ENCODE peak calls at places on chromosome 14, in seven cellular contexts. E is adipocyte, R is left ventricle myocardium inferior, F is A549, V is body of pancreas, L is fibroblast of lung, S is ovary. T is an unnamed sample.

GRCh38 chr14:74573421-74574091 is 38.5 kb downstream of the LTBP2 start:
- DNase-seq in E (no peak), R (no peak), F (no peak), V (no peak), L (peak; percentile 85), S (peak; percentile 26), T (no peak)

GRCh38 chr14:94857985-94858384 is 88.1 kb upstream of the GSC start:
- DNase-seq in E (no peak), R (peak; percentile 22), F (no peak), V (no peak), L (no peak), S (no peak), T (no peak)

GRCh38 chr14:63928744-63929174 is 76.0 kb downstream of the SYNE2 start:
- DNase-seq in E (no peak), R (no peak), F (no peak), V (no peak), L (peak; percentile 12), S (no peak), T (no peak)

GRCh38 chr14:67943947-67944346 is 124.4 kb downstream of the RAD51B start:
- DNase-seq in E (peak; percentile 97), R (peak; percentile 18), F (peak; percentile 92), V (peak; percentile 91), L (peak; percentile 86), S (peak; percentile 86), T (peak; percentile 76)

GRCh38 chr14:30193791-30194407 is 266.3 kb upstream of the PRKD1 start:
- DNase-seq in E (peak; percentile 94), R (no peak), F (no peak), V (no peak), L (peak; percentile 93), S (no peak), T (no peak)

GRCh38 chr14:104280902-104281767 is 142.7 kb downstream of the KIF26A start:
- DNase-seq in E (no peak), R (peak; percentile 6), F (no peak), V (peak; percentile 1), L (no peak), S (peak; percentile 17), T (peak; percentile 6)

GRCh38 chr14:99968156-99968920 is 96.9 kb upstream of the EVL start:
- DNase-seq in E (peak; percentile 88), R (no peak), F (no peak), V (no peak), L (peak; percentile 96), S (no peak), T (peak; percentile 34)

GRCh38 chr14:22976620-22977433 is 5.5 kb downstream of the AJUBA start:
- DNase-seq in E (peak; percentile 65), R (no peak), F (peak; percentile 83), V (peak; percentile 52), L (peak; percentile 55), S (no peak), T (no peak)

GRCh38 chr14:105203701-105204100 is 22.6 kb upstream of the NUDT14 start:
- DNase-seq in E (no peak), R (no peak), F (no peak), V (no peak), L (no peak), S (no peak), T (no peak)

GRCh38 chr14:23121401-23121800 is 2.3 kb upstream of the CEBPE start:
- DNase-seq in E (peak; percentile 34), R (no peak), F (no peak), V (peak; percentile 68), L (peak; percentile 82), S (peak; percentile 75), T (no peak)

GRCh38 chr14:92039073-92039719 is 663 bp downstream of the TRIP11 start:
- DNase-seq in E (no peak), R (no peak), F (peak; percentile 69), V (peak; percentile 68), L (peak; percentile 88), S (no peak), T (no peak)

GRCh38 chr14:78970677-78971076 is 800.5 kb downstream of the NRXN3 start:
- DNase-seq in E (no peak), R (no peak), F (no peak), V (no peak), L (peak; percentile 57), S (no peak), T (no peak)

GRCh38 chr14:91185721-91186120 is 58.8 kb downstream of the GPR68 start:
- DNase-seq in E (no peak), R (no peak), F (no peak), V (no peak), L (peak; percentile 17), S (no peak), T (no peak)

GRCh38 chr14:74289801-74290200 is 12.9 kb downstream of the ABCD4 start:
- DNase-seq in E (no peak), R (no peak), F (no peak), V (no peak), L (no peak), S (no peak), T (no peak)

GRCh38 chr14:96229315-96229714 is 24.7 kb downstream of the BDKRB2 start:
- DNase-seq in E (no peak), R (no peak), F (no peak), V (no peak), L (no peak), S (no peak), T (no peak)
- H3K4me3 ChIP-seq in E (no peak overlapping the region), R (no peak overlapping the region), F (no peak overlapping the region), V (no peak overlapping the region), L (no peak overlapping the region), S (no peak overlapping the region), T (no peak overlapping the region)

GRCh38 chr14:20659813-20660395 is 18.4 kb upstream of the OR6S1 start:
- DNase-seq in E (no peak), R (no peak), F (peak; percentile 33), V (no peak), L (no peak), S (no peak), T (no peak)

GRCh38 chr14:20655851-20656250 is 14.4 kb upstream of the OR6S1 start:
- DNase-seq in E (no peak), R (no peak), F (peak; percentile 16), V (no peak), L (no peak), S (no peak), T (no peak)

GRCh38 chr14:20657216-20658211 is 16.0 kb upstream of the OR6S1 start:
- DNase-seq in E (no peak), R (no peak), F (peak; percentile 92), V (no peak), L (no peak), S (no peak), T (peak; percentile 34)

GRCh38 chr14:20656274-20656673 is 14.8 kb upstream of the OR6S1 start:
- DNase-seq in E (no peak), R (no peak), F (no peak), V (no peak), L (no peak), S (no peak), T (no peak)

GRCh38 chr14:20658246-20658645 is 16.8 kb upstream of the OR6S1 start:
- DNase-seq in E (no peak), R (no peak), F (no peak), V (no peak), L (no peak), S (no peak), T (no peak)
- H3K4me3 ChIP-seq in E (no peak overlapping the region), R (no peak overlapping the region), F (no peak overlapping the region), V (no peak overlapping the region), L (no peak overlapping the region), S (no peak overlapping the region), T (no peak overlapping the region)

DNA sequence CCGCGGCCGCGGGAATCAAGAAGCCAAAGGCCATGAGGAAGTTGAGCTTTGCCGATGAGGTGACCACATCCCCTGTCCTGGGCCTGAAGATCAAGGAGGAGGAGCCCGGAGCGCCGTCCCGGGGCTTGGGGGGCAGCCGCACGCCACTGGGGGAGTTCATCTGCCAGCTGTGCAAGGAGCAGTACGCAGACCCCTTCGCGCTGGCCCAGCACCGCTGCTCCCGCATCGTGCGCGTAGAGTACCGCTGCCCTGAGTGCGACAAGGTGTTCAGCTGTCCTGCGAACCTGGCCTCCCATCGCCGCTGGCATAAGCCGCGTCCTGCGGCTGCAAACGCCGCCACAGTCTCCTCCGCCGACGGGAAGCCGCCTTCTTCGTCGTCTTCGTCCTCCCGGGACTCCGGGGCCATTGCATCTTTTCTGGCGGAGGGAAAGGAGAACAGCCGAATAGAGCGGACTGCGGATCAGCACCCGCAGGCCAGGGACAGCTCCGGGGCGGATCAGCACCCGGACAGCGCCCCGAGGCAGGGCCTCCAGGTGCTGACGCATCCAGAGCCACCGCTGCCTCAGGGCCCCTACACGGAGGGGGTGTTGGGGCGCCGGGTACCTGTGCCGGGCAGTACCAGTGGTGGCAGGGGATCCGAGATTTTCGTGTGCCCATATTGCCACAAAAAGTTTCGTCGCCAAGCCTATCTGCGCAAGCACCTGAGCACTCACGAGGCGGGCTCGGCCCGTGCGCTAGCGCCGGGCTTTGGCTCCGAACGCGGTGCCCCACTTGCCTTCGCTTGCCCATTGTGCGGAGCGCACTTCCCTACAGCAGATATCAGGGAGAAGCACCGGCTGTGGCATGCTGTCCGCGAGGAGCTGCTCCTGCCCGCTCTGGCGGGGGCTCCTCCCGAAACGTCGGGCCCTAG is 1.2 kb downstream of the INSM2 start:
- DNase-seq in E (peak; percentile 83), R (peak; percentile 60), F (peak; percentile 53), V (peak; percentile 66), L (peak; percentile 61), S (peak; percentile 45), T (peak; percentile 51)
- H3K4me3 ChIP-seq in E (peak overlapping the region; percentile 81), R (peak overlapping the region; percentile 74), F (peak overlapping the region; percentile 61), V (no peak overlapping the region), L (peak overlapping the region; percentile 15), S (no peak overlapping the region), T (peak overlapping the region; percentile 96)

GRCh38 chr14:31206536-31207286 is 882 bp downstream of the HECTD1 start:
- DNase-seq in E (peak; percentile 62), R (peak; percentile 33), F (peak; percentile 27), V (peak; percentile 40), L (peak; percentile 39), S (no peak), T (peak; percentile 29)

GRCh38 chr14:31207287-31207745 is 277 bp downstream of the HECTD1 start:
- DNase-seq in E (no peak), R (no peak), F (no peak), V (no peak), L (peak; percentile 80), S (peak; percentile 94), T (no peak)

GRCh38 chr14:31205681-31206535 is 1.7 kb downstream of the HECTD1 start:
- DNase-seq in E (peak; percentile 84), R (no peak), F (peak; percentile 40), V (no peak), L (peak; percentile 75), S (no peak), T (no peak)

GRCh38 chr14:31203414-31203742 is 4.2 kb downstream of the HECTD1 start:
- DNase-seq in E (no peak), R (no peak), F (no peak), V (no peak), L (no peak), S (no peak), T (no peak)

DNA sequence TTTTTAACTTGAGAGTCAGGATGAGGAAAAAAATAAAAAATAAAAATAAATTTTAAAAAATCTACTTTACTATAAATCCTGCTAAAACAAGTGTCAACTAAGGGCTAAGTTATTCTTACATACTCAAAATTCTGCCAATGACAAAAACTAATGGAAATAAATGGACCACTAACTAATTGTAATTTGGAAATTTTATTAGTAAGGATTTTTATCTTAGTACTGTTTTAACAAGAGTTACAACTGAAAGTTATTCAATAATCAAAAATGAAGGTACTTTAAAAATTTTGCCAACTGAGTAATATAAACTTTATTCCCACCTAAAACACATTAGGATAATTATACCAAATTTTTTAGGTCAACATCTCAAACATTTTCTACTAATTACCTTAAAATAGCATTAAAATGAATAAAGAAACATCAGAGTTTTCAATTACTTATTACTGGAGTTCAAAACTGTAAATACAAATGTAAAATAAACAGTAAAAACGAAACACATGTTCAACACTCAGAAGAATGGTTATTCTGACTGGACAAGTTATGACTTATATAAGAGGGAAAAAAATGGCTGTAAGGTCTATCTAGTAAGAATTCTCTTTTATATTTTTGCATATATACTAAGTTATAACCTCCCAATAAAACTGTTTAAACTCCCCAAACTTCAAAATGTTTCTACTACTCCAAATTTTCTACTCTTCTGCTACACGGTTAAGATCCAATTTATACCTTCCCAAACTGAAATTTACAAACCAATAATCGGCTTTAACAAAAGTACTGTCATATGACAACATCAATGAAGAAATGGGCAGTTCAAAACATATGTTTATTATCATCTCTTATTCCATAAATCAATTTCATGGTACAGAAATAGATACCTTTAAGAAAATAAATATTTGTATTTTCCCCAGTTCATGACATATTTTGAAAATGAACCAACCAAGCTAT is 2.7 kb downstream of the HECTD1 start:
- DNase-seq in E (peak; percentile 17), R (no peak), F (no peak), V (no peak), L (no peak), S (no peak), T (no peak)
- H3K4me3 ChIP-seq in E (peak overlapping the region; percentile 88), R (peak overlapping the region; percentile 95), F (peak overlapping the region; percentile 92), V (no peak overlapping the region), L (peak overlapping the region; percentile 89), S (peak overlapping the region; percentile 83), T (peak overlapping the region; percentile 82)